ENCODE peak calls at places on chromosome 5, in four cellular contexts. One of them, this sample, is unnamed.

GRCh38 chr5:140039561-140039960 is 3.5 kb downstream of the NRG2 start:
- DNase-seq in transverse colon: peak
- DNase-seq in NB4: peak
- DNase-seq in H1: no peak
- DNase-seq in this sample: no peak

GRCh38 chr5:135944967-135945560 is 9.7 kb downstream of the LECT2 start:
- DNase-seq in transverse colon: peak
- DNase-seq in NB4: peak
- DNase-seq in H1: no peak
- DNase-seq in this sample: peak

GRCh38 chr5:9644630-9645029 is 14.5 kb upstream of the TAS2R1 start:
- DNase-seq in transverse colon: no peak
- DNase-seq in NB4: no peak
- DNase-seq in H1: no peak
- DNase-seq in this sample: no peak

GRCh38 chr5:154076240-154076922 is 37.6 kb downstream of the MFAP3 start:
- DNase-seq in transverse colon: no peak
- DNase-seq in NB4: no peak
- DNase-seq in H1: no peak
- DNase-seq in this sample: no peak

GRCh38 chr5:133848306-133848924 is 120.0 kb downstream of the C5orf15 start:
- DNase-seq in transverse colon: no peak
- DNase-seq in NB4: no peak
- DNase-seq in H1: no peak
- DNase-seq in this sample: no peak

GRCh38 chr5:154683101-154683757 is 71.9 kb upstream of the LARP1 start:
- DNase-seq in transverse colon: no peak
- DNase-seq in NB4: no peak
- DNase-seq in H1: no peak
- DNase-seq in this sample: no peak

GRCh38 chr5:120405291-120405864 is 58.7 kb upstream of the PRR16 start:
- DNase-seq in transverse colon: no peak
- DNase-seq in NB4: peak
- DNase-seq in H1: no peak
- DNase-seq in this sample: no peak

GRCh38 chr5:53481887-53482716 is 1.7 kb downstream of the FST start:
- DNase-seq in transverse colon: peak
- DNase-seq in NB4: peak
- DNase-seq in H1: no peak
- DNase-seq in this sample: peak

GRCh38 chr5:13976867-13977479 is 32.5 kb upstream of the DNAH5 start:
- DNase-seq in transverse colon: no peak
- DNase-seq in NB4: peak
- DNase-seq in H1: no peak
- DNase-seq in this sample: peak

GRCh38 chr5:138737494-138738265 is 15.5 kb upstream of the CTNNA1 start:
- DNase-seq in transverse colon: no peak
- DNase-seq in NB4: no peak
- DNase-seq in H1: no peak
- DNase-seq in this sample: no peak

GRCh38 chr5:132674671-132675506 is 1.1 kb downstream of the IL4 start:
- DNase-seq in transverse colon: no peak
- DNase-seq in NB4: no peak
- DNase-seq in H1: no peak
- DNase-seq in this sample: peak

GRCh38 chr5:177592905-177593304 is 902 bp downstream of the TMED9 start:
- DNase-seq in transverse colon: no peak
- DNase-seq in NB4: no peak
- DNase-seq in H1: no peak
- DNase-seq in this sample: no peak

GRCh38 chr5:20832204-20833080 is 844.4 kb upstream of the CDH18 start:
- DNase-seq in transverse colon: no peak
- DNase-seq in NB4: no peak
- DNase-seq in H1: no peak
- DNase-seq in this sample: no peak

GRCh38 chr5:39270172-39270848 is 50.9 kb upstream of the FYB1 start:
- DNase-seq in transverse colon: no peak
- DNase-seq in NB4: peak
- DNase-seq in H1: no peak
- DNase-seq in this sample: no peak

GRCh38 chr5:124660229-124661093 is 86.0 kb downstream of the ZNF608 start:
- DNase-seq in transverse colon: no peak
- DNase-seq in NB4: no peak
- DNase-seq in H1: peak
- DNase-seq in this sample: no peak

GRCh38 chr5:88262116-88262515 is 6.5 kb downstream of the TMEM161B start:
- DNase-seq in transverse colon: no peak
- DNase-seq in NB4: no peak
- DNase-seq in H1: no peak
- DNase-seq in this sample: no peak

GRCh38 chr5:7877851-7878250 is 8.9 kb downstream of the MTRR start:
- DNase-seq in transverse colon: no peak
- DNase-seq in NB4: no peak
- DNase-seq in H1: no peak
- DNase-seq in this sample: no peak

DNA sequence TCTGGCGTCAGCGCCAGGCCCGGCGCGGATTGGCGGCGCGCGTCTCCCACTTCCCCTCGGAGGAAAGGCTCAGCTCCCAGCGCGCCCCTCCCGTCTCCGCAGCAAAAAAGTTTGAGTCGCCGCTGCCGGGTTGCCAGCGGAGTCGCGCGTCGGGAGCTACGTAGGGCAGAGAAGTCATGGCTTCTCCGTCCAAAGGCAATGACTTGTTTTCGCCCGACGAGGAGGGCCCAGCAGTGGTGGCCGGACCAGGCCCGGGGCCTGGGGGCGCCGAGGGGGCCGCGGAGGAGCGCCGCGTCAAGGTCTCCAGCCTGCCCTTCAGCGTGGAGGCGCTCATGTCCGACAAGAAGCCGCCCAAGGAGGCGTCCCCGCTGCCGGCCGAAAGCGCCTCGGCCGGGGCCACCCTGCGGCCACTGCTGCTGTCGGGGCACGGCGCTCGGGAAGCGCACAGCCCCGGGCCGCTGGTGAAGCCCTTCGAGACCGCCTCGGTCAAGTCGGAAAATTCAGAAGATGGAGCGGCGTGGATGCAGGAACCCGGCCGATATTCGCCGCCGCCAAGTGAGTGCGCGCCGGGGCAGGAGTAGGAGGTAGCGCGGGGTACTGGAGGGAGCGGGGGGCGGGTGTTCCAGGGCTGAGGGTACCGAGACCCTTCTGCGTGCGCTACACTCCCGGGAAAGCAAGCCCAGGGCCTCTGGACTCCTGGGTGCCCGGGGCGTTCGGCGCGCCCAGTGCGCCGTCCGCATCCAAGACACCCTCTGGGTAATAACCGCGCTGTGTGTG is at the start of gene MSX2:
- DNase-seq in transverse colon: peak
- DNase-seq in NB4: no peak
- DNase-seq in H1: no peak
- DNase-seq in this sample: peak
- TF ChIP-seq POLR2A in transverse colon: peak
- TF ChIP-seq POLR2A in NB4: no peak
- TF ChIP-seq POLR2A in H1: no peak
- TF ChIP-seq POLR2A in this sample: no peak

DNA sequence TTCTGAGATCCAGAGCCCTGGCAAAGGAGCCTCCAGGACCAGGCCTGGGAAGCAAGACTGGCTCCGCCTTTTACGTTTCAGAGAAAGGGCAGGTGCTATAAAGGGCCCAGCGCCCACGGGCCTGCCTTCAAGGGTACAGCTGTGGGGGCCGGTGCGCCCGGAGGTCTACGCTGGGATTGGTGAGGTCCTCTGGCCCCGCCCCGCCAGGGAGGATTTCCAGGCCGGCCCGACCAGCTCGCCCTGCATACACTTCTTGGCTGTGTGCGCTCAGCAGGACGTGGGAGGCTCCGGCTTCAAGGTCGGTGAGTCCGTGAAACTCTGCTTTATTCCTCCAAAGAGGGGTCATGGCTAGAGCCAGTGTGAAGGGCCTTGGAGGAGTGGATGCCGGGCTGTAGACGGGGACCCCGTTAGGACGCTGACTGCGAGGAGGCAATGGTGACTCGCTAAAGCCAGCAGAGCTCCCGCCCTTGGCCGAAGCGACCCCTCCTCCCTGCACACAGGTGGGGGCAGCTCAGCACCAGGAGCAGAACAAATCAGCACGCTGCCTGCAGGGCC is at the start of gene CKMT2:
- DNase-seq in transverse colon: peak
- DNase-seq in NB4: no peak
- DNase-seq in H1: peak
- DNase-seq in this sample: no peak
- TF ChIP-seq POLR2A in transverse colon: peak
- TF ChIP-seq POLR2A in NB4: no peak
- TF ChIP-seq POLR2A in H1: peak
- TF ChIP-seq POLR2A in this sample: no peak

GRCh38 chr5:78112931-78113330 is 181.6 kb downstream of the AP3B1 start:
- DNase-seq in transverse colon: no peak
- DNase-seq in NB4: no peak
- DNase-seq in H1: no peak
- DNase-seq in this sample: no peak
- TF ChIP-seq POLR2A in transverse colon: no peak
- TF ChIP-seq POLR2A in NB4: no peak
- TF ChIP-seq POLR2A in H1: no peak
- TF ChIP-seq POLR2A in this sample: no peak

DNA sequence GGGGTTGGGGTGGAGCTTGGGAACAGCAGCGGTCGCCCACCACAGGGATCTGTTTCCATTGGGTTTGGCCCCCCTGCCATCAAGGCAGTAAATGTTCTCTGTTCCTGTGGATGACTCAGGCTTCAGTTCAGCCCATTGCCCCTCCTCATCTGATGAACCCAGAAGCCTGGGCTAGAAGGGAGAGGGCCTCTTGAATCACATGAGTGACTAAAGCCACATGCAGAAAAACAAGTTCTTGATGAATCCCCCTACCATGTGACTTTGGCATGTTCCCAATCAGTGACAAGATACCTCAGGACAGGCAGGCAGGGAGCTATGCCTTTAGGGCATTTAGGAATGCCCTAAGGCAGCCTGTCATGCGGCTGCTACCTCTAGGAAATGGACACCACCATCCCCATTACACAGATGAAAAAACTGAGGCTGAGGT is 2.5 kb downstream of the SH3PXD2B start:
- DNase-seq in transverse colon: peak
- DNase-seq in NB4: peak
- DNase-seq in H1: no peak
- DNase-seq in this sample: no peak
- TF ChIP-seq POLR2A in transverse colon: no peak
- TF ChIP-seq POLR2A in NB4: no peak
- TF ChIP-seq POLR2A in H1: no peak
- TF ChIP-seq POLR2A in this sample: no peak

GRCh38 chr5:34787035-34787434 is 51.9 kb upstream of the TTC23L start:
- DNase-seq in transverse colon: no peak
- DNase-seq in NB4: no peak
- DNase-seq in H1: no peak
- DNase-seq in this sample: no peak

GRCh38 chr5:34791761-34792244 is 47.2 kb upstream of the TTC23L start:
- DNase-seq in transverse colon: no peak
- DNase-seq in NB4: no peak
- DNase-seq in H1: no peak
- DNase-seq in this sample: no peak

GRCh38 chr5:34789639-34790038 is 49.3 kb upstream of the TTC23L start:
- DNase-seq in transverse colon: no peak
- DNase-seq in NB4: no peak
- DNase-seq in H1: no peak
- DNase-seq in this sample: no peak

GRCh38 chr5:34790087-34790486 is 48.9 kb upstream of the TTC23L start:
- DNase-seq in transverse colon: no peak
- DNase-seq in NB4: no peak
- DNase-seq in H1: no peak
- DNase-seq in this sample: no peak

DNA sequence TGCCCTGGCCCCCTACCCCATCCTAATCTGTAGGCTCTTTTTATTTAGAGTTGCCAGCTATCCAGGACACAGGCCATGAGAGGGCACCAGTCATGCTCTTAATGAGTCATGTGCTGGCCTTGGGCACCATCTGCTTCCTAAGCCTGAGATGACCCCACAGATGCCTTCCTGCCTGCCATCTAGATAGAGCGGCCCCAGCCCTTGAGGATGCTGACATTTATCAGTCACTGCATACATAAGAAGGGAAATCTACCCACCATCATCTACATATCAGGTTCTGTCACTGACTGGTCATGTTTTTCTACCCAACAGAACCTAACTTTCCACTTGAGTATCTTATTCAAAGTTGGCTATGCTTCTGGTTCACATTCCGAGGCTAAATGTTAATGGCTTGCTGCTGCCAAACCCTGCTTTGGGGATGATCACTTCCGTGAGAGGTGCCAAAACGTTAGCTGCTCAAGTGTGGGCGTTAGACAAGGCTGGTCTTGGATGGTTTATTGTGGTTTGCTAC is 49.9 kb upstream of the TTC23L start:
- DNase-seq in transverse colon: no peak
- DNase-seq in NB4: peak
- DNase-seq in H1: no peak
- DNase-seq in this sample: peak
- TF ChIP-seq POLR2A in transverse colon: no peak
- TF ChIP-seq POLR2A in NB4: no peak
- TF ChIP-seq POLR2A in H1: no peak
- TF ChIP-seq POLR2A in this sample: no peak

GRCh38 chr5:82347213-82347947 is 69.2 kb upstream of the RPS23 start:
- DNase-seq in transverse colon: no peak
- DNase-seq in NB4: no peak
- DNase-seq in H1: no peak
- DNase-seq in this sample: no peak
- TF ChIP-seq POLR2A in transverse colon: no peak
- TF ChIP-seq POLR2A in NB4: no peak
- TF ChIP-seq POLR2A in H1: no peak
- TF ChIP-seq POLR2A in this sample: no peak

GRCh38 chr5:73268826-73269225 is 95.8 kb downstream of the TMEM174 start:
- DNase-seq in transverse colon: no peak
- DNase-seq in NB4: no peak
- DNase-seq in H1: no peak
- DNase-seq in this sample: no peak
- TF ChIP-seq POLR2A in transverse colon: no peak
- TF ChIP-seq POLR2A in NB4: no peak
- TF ChIP-seq POLR2A in H1: no peak
- TF ChIP-seq POLR2A in this sample: no peak

GRCh38 chr5:109410389-109411174 is 808 bp upstream of the PJA2 start:
- DNase-seq in transverse colon: peak
- DNase-seq in NB4: peak
- DNase-seq in H1: no peak
- DNase-seq in this sample: peak

GRCh38 chr5:109409844-109410388 is at the start of gene PJA2:
- DNase-seq in transverse colon: peak
- DNase-seq in NB4: peak
- DNase-seq in H1: peak
- DNase-seq in this sample: peak

GRCh38 chr5:109411175-109411514 is 1.4 kb upstream of the PJA2 start:
- DNase-seq in transverse colon: no peak
- DNase-seq in NB4: no peak
- DNase-seq in H1: no peak
- DNase-seq in this sample: no peak

GRCh38 chr5:109407913-109408312 is 1.9 kb downstream of the PJA2 start:
- DNase-seq in transverse colon: no peak
- DNase-seq in NB4: peak
- DNase-seq in H1: no peak
- DNase-seq in this sample: peak

GRCh38 chr5:109409061-109409843 is 522 bp downstream of the PJA2 start:
- DNase-seq in transverse colon: peak
- DNase-seq in NB4: peak
- DNase-seq in H1: no peak
- DNase-seq in this sample: peak
- TF ChIP-seq POLR2A in transverse colon: no peak
- TF ChIP-seq POLR2A in NB4: peak
- TF ChIP-seq POLR2A in H1: no peak
- TF ChIP-seq POLR2A in this sample: peak

This sample was measured in erythroblast.